ENCODE peak calls at places on chromosomes 2 and 18, in ten cellular contexts. V is upper lobe of right lung, E is GM12865, H is cardiac muscle cell, G is aorta, K is OCI-LY7, F is right lobe of liver, D is body of pancreas, Y is HFF-Myc, O is cardiac fibroblast. I is an unnamed sample.

GRCh38 chr2:37771600-37772088 is 100.2 kb upstream of the CDC42EP3 start:
- DNase-seq in V (no peak), E (no peak), H (no peak), G (no peak), K (no peak), F (no peak), D (no peak), Y (no peak), O (peak), I (peak)

GRCh38 chr2:12796617-12797016 is 79.9 kb downstream of the TRIB2 start:
- DNase-seq in V (no peak), E (no peak), H (no peak), G (peak), K (no peak), F (no peak), D (no peak), Y (no peak), O (peak), I (no peak)

GRCh38 chr18:22493255-22493654 is 75.5 kb upstream of the CTAGE1 start:
- DNase-seq in V (no peak), E (no peak), H (no peak), G (no peak), K (no peak), F (no peak), D (no peak), Y (no peak), O (no peak), I (no peak)

GRCh38 chr2:14826518-14826917 is 194.0 kb downstream of the LRATD1 start:
- DNase-seq in V (no peak), E (no peak), H (no peak), G (no peak), K (no peak), F (no peak), D (no peak), Y (no peak), O (no peak), I (no peak)

GRCh38 chr2:104897515-104898184 is 43.7 kb downstream of the POU3F3 start:
- DNase-seq in V (no peak), E (no peak), H (no peak), G (no peak), K (no peak), F (no peak), D (no peak), Y (no peak), O (peak), I (peak)

GRCh38 chr2:51829477-51829876 is 797.5 kb upstream of the NRXN1 start:
- DNase-seq in V (no peak), E (no peak), H (no peak), G (no peak), K (no peak), F (no peak), D (no peak), Y (no peak), O (no peak), I (no peak)

GRCh38 chr2:42560886-42561285 is 7.5 kb upstream of the MTA3 start:
- DNase-seq in V (no peak), E (no peak), H (no peak), G (no peak), K (no peak), F (no peak), D (no peak), Y (no peak), O (no peak), I (no peak)

GRCh38 chr2:43135583-43135982 is 90.8 kb downstream of the ZFP36L2 start:
- DNase-seq in V (peak), E (no peak), H (no peak), G (no peak), K (no peak), F (no peak), D (no peak), Y (no peak), O (no peak), I (no peak)

GRCh38 chr2:71609958-71610357 is 156.6 kb downstream of the DYSF start:
- DNase-seq in V (no peak), E (peak), H (no peak), G (no peak), K (peak), F (no peak), D (peak), Y (no peak), O (peak), I (no peak)

GRCh38 chr2:61179701-61180639 is 18.0 kb downstream of the C2orf74 start:
- DNase-seq in V (no peak), E (no peak), H (peak), G (peak), K (no peak), F (no peak), D (peak), Y (peak), O (peak), I (peak)

GRCh38 chr2:200252661-200253067 is 53.8 kb upstream of the SPATS2L start:
- DNase-seq in V (no peak), E (no peak), H (no peak), G (no peak), K (no peak), F (no peak), D (peak), Y (no peak), O (peak), I (peak)

GRCh38 chr2:68320118-68320641 is 431 bp upstream of the CNRIP1 start:
- DNase-seq in V (no peak), E (no peak), H (peak), G (no peak), K (no peak), F (no peak), D (no peak), Y (no peak), O (peak), I (peak)

GRCh38 chr2:75598572-75599155 is 37.9 kb upstream of the EVA1A start:
- DNase-seq in V (no peak), E (no peak), H (no peak), G (no peak), K (no peak), F (no peak), D (no peak), Y (no peak), O (no peak), I (no peak)

GRCh38 chr2:168192839-168193616 is 54.4 kb downstream of the STK39 start:
- DNase-seq in V (no peak), E (no peak), H (no peak), G (no peak), K (peak), F (no peak), D (no peak), Y (no peak), O (peak), I (no peak)

GRCh38 chr2:240250985-240251847 is 110.8 kb upstream of the OTOS start:
- DNase-seq in V (peak), E (no peak), H (no peak), G (peak), K (no peak), F (peak), D (peak), Y (no peak), O (peak), I (peak)

GRCh38 chr2:102094917-102095316 is 47.6 kb upstream of the IL1R1 start:
- DNase-seq in V (no peak), E (no peak), H (no peak), G (no peak), K (no peak), F (peak), D (no peak), Y (peak), O (peak), I (peak)

GRCh38 chr2:18047114-18047695 is 168.7 kb downstream of the KCNS3 start:
- DNase-seq in V (no peak), E (no peak), H (no peak), G (no peak), K (no peak), F (no peak), D (no peak), Y (no peak), O (no peak), I (no peak)

GRCh38 chr2:177165731-177166711 is 46.6 kb upstream of the HNRNPA3 start:
- DNase-seq in V (no peak), E (peak), H (no peak), G (peak), K (peak), F (no peak), D (no peak), Y (no peak), O (peak), I (peak)

GRCh38 chr2:238100049-238100820 is at the start of gene ESPNL:
- DNase-seq in V (peak), E (no peak), H (no peak), G (peak), K (no peak), F (peak), D (peak), Y (no peak), O (no peak), I (peak)

GRCh38 chr2:74457129-74457548 is 1.1 kb upstream of the WBP1 start:
- DNase-seq in V (no peak), E (no peak), H (no peak), G (no peak), K (no peak), F (no peak), D (no peak), Y (no peak), O (peak), I (no peak)

GRCh38 chr2:160033732-160034392 is 28.6 kb downstream of the PLA2R1 start:
- DNase-seq in V (no peak), E (peak), H (no peak), G (no peak), K (no peak), F (no peak), D (no peak), Y (no peak), O (peak), I (no peak)

GRCh38 chr2:111117666-111118454 is 2.9 kb upstream of the BCL2L11 start:
- DNase-seq in V (no peak), E (no peak), H (peak), G (peak), K (no peak), F (no peak), D (peak), Y (no peak), O (peak), I (peak)

GRCh38 chr2:158413581-158413980 is 43.0 kb downstream of the CCDC148 start:
- DNase-seq in V (no peak), E (no peak), H (no peak), G (no peak), K (no peak), F (no peak), D (no peak), Y (no peak), O (no peak), I (no peak)

GRCh38 chr2:127413782-127414743 is 4.2 kb upstream of the PROC start:
- DNase-seq in V (no peak), E (no peak), H (no peak), G (no peak), K (no peak), F (no peak), D (no peak), Y (peak), O (peak), I (no peak)

GRCh38 chr2:229634574-229635185 is 79.7 kb downstream of the DNER start:
- DNase-seq in V (no peak), E (no peak), H (no peak), G (no peak), K (no peak), F (no peak), D (no peak), Y (no peak), O (no peak), I (no peak)

GRCh38 chr18:77203851-77204250 is 45.8 kb upstream of the GALR1 start:
- DNase-seq in V (peak), E (no peak), H (no peak), G (no peak), K (no peak), F (no peak), D (no peak), Y (no peak), O (no peak), I (no peak)

GRCh38 chr2:42385225-42385624 is 24.2 kb upstream of the COX7A2L start:
- DNase-seq in V (no peak), E (no peak), H (peak), G (no peak), K (no peak), F (peak), D (no peak), Y (no peak), O (peak), I (peak)

GRCh38 chr18:49139726-49140125 is 189.0 kb upstream of the SMAD7 start:
- DNase-seq in V (no peak), E (no peak), H (no peak), G (no peak), K (no peak), F (no peak), D (no peak), Y (no peak), O (no peak), I (no peak)

GRCh38 chr18:12686100-12686499 is 16.4 kb downstream of the CEP76 start:
- DNase-seq in V (no peak), E (peak), H (no peak), G (no peak), K (peak), F (no peak), D (no peak), Y (no peak), O (peak), I (no peak)

GRCh38 chr2:136129601-136130000 is 11.7 kb upstream of the CXCR4 start:
- DNase-seq in V (no peak), E (no peak), H (no peak), G (no peak), K (peak), F (no peak), D (no peak), Y (no peak), O (no peak), I (no peak)

GRCh38 chr2:45616663-45617411 is 5.8 kb upstream of the SRBD1 start:
- DNase-seq in V (no peak), E (no peak), H (no peak), G (no peak), K (no peak), F (no peak), D (no peak), Y (peak), O (peak), I (peak)

GRCh38 chr2:29525921-29526320 is 395.5 kb downstream of the ALK start:
- DNase-seq in V (no peak), E (no peak), H (no peak), G (no peak), K (no peak), F (no peak), D (no peak), Y (no peak), O (no peak), I (no peak)

GRCh38 chr18:51337406-51337805 is 139.9 kb upstream of the MEX3C start:
- DNase-seq in V (no peak), E (no peak), H (no peak), G (no peak), K (no peak), F (no peak), D (no peak), Y (no peak), O (peak), I (no peak)

DNA sequence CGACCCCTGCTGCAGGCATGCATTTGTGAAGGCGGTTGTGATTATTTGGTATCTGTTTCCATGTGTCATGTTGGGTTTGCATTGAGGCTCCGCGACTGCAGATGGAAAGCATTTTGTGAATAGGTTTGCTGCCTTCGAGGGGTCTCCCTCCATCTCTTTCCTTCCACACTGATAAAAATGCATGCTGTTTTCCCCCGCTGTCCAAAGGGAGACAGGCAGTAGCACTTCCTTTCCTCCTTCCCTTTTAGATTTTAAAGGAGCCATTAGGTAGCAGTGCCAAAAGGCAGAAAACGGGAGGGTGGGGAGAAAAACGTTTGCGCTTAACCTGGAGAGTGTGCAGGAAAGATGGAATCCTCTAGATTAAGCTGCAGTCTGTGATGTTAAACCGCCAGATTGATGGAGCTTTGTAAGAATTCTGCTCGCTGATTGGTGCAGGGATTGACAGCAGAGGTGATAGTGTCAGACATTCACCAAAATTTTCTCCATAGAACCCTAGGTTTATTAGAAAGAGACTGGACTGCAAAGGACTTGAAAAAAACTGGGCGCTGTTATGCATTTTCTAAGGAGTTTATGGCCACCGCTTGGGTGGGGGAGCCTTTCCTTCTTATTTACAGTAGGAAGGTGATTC is 653 bp downstream of the MAPRE2 start:
- DNase-seq in V (no peak), E (peak), H (peak), G (no peak), K (no peak), F (no peak), D (no peak), Y (no peak), O (peak), I (no peak)
- H3K4me3 ChIP-seq in V (peak), E (peak), H (peak), G (peak), K (peak), F (peak), D (peak), Y (peak), O (peak), I (peak)

GRCh38 chr2:236571161-236571560 is 1.5 kb downstream of the ACKR3 start:
- DNase-seq in V (no peak), E (no peak), H (no peak), G (no peak), K (no peak), F (no peak), D (no peak), Y (no peak), O (no peak), I (no peak)
- H3K4me3 ChIP-seq in V (peak), E (peak), H (peak), G (peak), K (peak), F (no peak), D (peak), Y (no peak), O (no peak), I (peak)

DNA sequence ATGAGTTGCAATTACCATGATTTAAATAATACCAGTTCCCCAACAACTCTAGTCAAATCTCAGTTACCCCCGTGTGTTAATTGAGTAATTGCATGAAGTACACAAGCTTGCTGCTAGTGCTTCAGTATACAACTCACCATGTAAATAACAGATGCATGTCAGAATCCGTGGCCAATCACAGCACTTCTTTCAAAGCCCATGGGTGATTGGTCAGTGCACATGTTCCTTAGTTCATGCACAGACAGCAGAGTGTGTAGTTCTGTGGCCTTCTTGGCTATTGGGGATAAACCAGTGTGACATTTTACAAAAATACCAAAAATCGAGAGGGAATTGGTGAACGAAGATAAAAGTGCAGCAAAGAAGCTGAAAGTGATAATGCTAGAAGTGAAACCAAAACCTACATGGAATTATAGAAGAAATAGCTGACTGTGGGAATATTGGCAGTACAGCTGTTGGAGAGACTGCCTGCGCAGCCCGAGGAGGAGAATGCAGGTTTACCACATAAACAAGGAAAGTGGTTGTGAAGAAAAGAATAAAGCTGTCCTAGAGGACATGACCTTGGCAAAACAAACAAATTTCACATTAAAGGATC is 59.4 kb downstream of the NEDD4L start:
- DNase-seq in V (no peak), E (no peak), H (no peak), G (no peak), K (no peak), F (no peak), D (no peak), Y (no peak), O (peak), I (no peak)
- H3K4me3 ChIP-seq in V (no peak), E (no peak), H (no peak), G (no peak), K (no peak), F (peak), D (no peak), Y (no peak), O (no peak), I (no peak)

GRCh38 chr2:216694201-216694825 is 1.0 kb downstream of the IGFBP5 start:
- DNase-seq in V (peak), E (no peak), H (peak), G (peak), K (no peak), F (no peak), D (peak), Y (no peak), O (peak), I (peak)
- H3K4me3 ChIP-seq in V (peak), E (no peak), H (peak), G (peak), K (no peak), F (peak), D (peak), Y (peak), O (peak), I (peak)

I was measured in MG63.